ENCODE peak calls at places on chromosomes 4 and X, in four cellular contexts. C is endodermal cell, I is MM.1S, R is uterus. Q is an unnamed sample.

GRCh38 chrX:139538907-139539593 is 8.5 kb downstream of the F9 start:
- DNase-seq in C (no peak), I (no peak), R (no peak), Q (no peak)

GRCh38 chrX:78130396-78130795 is 9.1 kb downstream of the TAF9B start:
- DNase-seq in C (no peak), I (no peak), R (no peak), Q (no peak)

GRCh38 chrX:10006770-10007169 is 39.6 kb downstream of the CLDN34 start:
- DNase-seq in C (no peak), I (no peak), R (no peak), Q (no peak)

GRCh38 chr4:161841759-161842158 is 322.0 kb downstream of the FSTL5 start:
- DNase-seq in C (no peak), I (no peak), R (no peak), Q (no peak)

GRCh38 chr4:182293836-182294235 is 50.6 kb downstream of the TENM3 start:
- DNase-seq in C (peak), I (no peak), R (no peak), Q (no peak)

GRCh38 chrX:129654652-129655546 is at the start of gene APLN:
- DNase-seq in C (peak), I (peak), R (peak), Q (peak)

GRCh38 chr4:86334020-86334750 is 25.7 kb downstream of the MAPK10 start:
- DNase-seq in C (no peak), I (no peak), R (peak), Q (no peak)

GRCh38 chrX:18725316-18725943 is 18.0 kb downstream of the PPEF1 start:
- DNase-seq in C (peak), I (no peak), R (no peak), Q (no peak)

DNA sequence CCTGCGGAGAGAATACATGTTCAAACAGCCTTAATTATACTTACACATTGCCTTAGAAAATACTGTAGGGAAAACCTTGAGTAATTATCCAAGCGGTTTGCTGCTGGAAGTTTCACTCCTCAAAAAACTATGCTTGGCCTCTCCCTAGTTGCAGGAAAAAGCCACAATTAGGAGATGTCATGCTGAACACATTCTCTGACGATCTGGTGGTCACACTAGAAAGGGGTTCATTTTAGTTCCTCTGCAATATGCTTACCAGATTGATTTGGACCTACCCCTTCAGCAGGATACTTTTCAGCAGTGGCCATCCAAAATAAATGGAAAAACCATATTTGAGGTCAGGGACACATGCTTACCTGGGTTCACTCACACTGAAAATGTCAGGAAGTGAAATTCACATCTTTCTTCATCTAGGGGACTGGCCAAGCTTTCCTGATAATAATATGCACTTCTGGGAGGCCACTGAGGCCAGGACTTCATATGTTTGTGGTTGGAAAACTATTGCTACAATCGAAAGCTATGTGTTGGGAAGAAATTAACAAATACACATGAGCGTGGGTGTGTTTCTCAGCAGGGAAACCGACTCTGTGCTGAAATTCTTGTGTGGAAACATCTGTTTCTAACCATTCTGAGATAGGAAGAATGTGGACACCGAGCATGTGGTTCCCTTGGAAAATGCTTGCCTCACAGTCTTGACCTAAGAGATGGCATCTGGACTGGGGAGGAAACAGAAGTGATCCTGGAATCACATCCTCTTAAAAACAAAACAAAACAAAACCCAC is 68.8 kb downstream of the ATXN3L start:
- DNase-seq in C (no peak), I (no peak), R (peak), Q (no peak)
- H3K27ac ChIP-seq in C (no peak), I (no peak), R (peak), Q (peak)

DNA sequence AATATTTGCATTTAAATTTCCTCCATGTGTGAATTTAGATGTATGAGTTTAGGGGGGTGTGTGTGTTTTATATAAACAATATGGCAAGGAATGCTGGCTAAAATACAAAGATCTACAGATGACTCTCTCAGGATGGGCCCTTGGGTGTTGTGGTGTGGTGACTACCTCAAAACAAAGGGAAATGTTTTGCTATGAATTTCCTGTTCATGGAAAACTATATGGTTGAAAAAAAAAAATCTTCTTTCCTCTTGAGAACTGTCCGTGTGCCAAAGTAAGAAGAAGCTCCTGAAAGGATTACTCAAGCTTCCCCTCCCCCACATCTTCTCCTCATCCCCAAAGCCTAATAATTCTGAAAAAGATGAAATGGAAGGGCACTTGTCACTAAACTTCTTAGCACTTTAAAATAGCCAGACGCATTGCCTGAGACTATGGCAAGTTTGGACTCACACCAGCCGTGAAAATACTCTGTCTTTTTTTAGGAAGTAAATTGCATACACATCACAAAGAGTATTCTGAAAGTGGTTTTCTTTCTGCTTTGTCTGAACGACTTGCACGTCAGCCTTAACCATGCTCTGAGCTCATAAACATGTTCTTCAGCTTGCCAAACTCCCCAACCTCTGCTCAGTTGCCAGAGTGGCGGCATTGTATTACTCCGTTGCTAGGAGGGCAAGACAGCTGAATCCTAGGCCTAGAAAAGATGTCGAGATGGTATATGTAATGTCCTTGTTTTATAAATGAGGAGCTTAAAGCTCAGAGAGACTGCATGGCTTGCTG is 250.4 kb upstream of the JADE1 start:
- DNase-seq in C (no peak), I (peak), R (peak), Q (no peak)
- H3K27ac ChIP-seq in C (peak), I (peak), R (peak), Q (peak)

DNA sequence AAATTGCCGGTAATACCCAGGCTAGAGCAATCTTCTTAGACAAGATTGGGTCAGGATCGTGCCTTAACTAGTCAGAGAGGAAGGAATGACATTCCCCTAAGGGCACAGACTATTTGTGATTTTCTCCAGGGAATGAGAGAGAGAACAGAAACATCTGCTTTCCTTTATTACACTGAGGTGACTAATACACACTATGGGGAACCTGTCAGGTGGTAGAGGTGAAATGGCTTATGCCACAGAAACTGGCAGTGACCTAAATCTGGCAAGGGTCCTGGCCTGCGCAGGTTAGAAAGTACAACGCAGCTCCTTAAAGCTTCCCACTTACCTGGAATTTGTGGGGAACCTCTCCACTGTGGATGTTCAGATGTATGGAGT is 16.6 kb upstream of the HPGD start:
- DNase-seq in C (no peak), I (no peak), R (no peak), Q (no peak)
- H3K27ac ChIP-seq in C (no peak), I (no peak), R (no peak), Q (no peak)

DNA sequence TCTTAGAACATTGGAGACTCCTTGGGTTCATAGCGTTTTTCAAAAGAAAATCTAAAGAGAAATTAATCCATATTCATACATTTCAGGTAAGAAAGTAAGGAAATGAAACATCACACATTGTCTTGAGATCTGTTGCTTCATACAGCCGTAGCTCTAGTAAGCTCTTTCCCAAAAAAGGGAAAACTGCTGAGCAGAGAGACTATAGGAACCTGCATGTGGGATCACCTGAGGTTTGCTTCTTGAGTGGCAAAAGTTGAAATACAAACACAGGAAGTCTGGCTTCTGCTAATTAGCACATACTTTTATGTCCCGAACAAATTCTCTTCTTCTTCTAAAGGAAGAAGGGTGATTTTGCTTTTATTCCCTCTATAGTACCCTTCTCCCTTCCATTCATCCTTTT is 57.7 kb downstream of the MRPL1 start:
- DNase-seq in C (no peak), I (no peak), R (no peak), Q (no peak)
- H3K27ac ChIP-seq in C (no peak), I (no peak), R (no peak), Q (no peak)

GRCh38 chr4:2935762-2936743 is 27.2 kb downstream of the NOP14 start:
- DNase-seq in C (peak), I (no peak), R (no peak), Q (peak)
- H3K27ac ChIP-seq in C (no peak), I (no peak), R (no peak), Q (peak)